ENCODE peak calls at places on chromosomes 2 and 18, in ten cellular contexts. One of them, this sample, is unnamed.

GRCh38 chr18:58091099-58091611 is 47.1 kb downstream of the NEDD4L start:
- DNase-seq in iPS-NIHi11: no peak
- DNase-seq in upper lobe of left lung: peak
- DNase-seq in osteocyte: no peak
- DNase-seq in adrenal gland: peak
- DNase-seq in ovary: no peak
- DNase-seq in HFFc6: no peak
- DNase-seq in NCI-H774: no peak
- DNase-seq in aorta: no peak
- DNase-seq in frontal cortex: no peak
- DNase-seq in this sample: no peak

GRCh38 chr2:117996525-117996924 is 17.3 kb downstream of the CCDC93 start:
- DNase-seq in iPS-NIHi11: no peak
- DNase-seq in upper lobe of left lung: no peak
- DNase-seq in osteocyte: no peak
- DNase-seq in adrenal gland: no peak
- DNase-seq in ovary: no peak
- DNase-seq in HFFc6: no peak
- DNase-seq in NCI-H774: no peak
- DNase-seq in aorta: no peak
- DNase-seq in frontal cortex: no peak
- DNase-seq in this sample: no peak

GRCh38 chr2:117536139-117536538 is 278.4 kb upstream of the DDX18 start:
- DNase-seq in iPS-NIHi11: peak
- DNase-seq in upper lobe of left lung: no peak
- DNase-seq in osteocyte: no peak
- DNase-seq in adrenal gland: peak
- DNase-seq in ovary: no peak
- DNase-seq in HFFc6: no peak
- DNase-seq in NCI-H774: no peak
- DNase-seq in aorta: no peak
- DNase-seq in frontal cortex: no peak
- DNase-seq in this sample: no peak

GRCh38 chr2:133755515-133756311 is 187.4 kb upstream of the NCKAP5 start:
- DNase-seq in iPS-NIHi11: no peak
- DNase-seq in upper lobe of left lung: no peak
- DNase-seq in osteocyte: no peak
- DNase-seq in adrenal gland: no peak
- DNase-seq in ovary: no peak
- DNase-seq in HFFc6: peak
- DNase-seq in NCI-H774: no peak
- DNase-seq in aorta: no peak
- DNase-seq in frontal cortex: no peak
- DNase-seq in this sample: no peak

GRCh38 chr18:57437782-57438668 is 2.9 kb downstream of the ONECUT2 start:
- DNase-seq in iPS-NIHi11: peak
- DNase-seq in upper lobe of left lung: no peak
- DNase-seq in osteocyte: no peak
- DNase-seq in adrenal gland: peak
- DNase-seq in ovary: no peak
- DNase-seq in HFFc6: peak
- DNase-seq in NCI-H774: peak
- DNase-seq in aorta: no peak
- DNase-seq in frontal cortex: no peak
- DNase-seq in this sample: no peak

GRCh38 chr2:9753276-9753600 is 90.0 kb upstream of the TAF1B start:
- DNase-seq in iPS-NIHi11: no peak
- DNase-seq in upper lobe of left lung: peak
- DNase-seq in osteocyte: no peak
- DNase-seq in adrenal gland: peak
- DNase-seq in ovary: no peak
- DNase-seq in HFFc6: peak
- DNase-seq in NCI-H774: no peak
- DNase-seq in aorta: peak
- DNase-seq in frontal cortex: peak
- DNase-seq in this sample: no peak

GRCh38 chr2:226183550-226183949 is 616.1 kb downstream of the IRS1 start:
- DNase-seq in iPS-NIHi11: no peak
- DNase-seq in upper lobe of left lung: no peak
- DNase-seq in osteocyte: no peak
- DNase-seq in adrenal gland: no peak
- DNase-seq in ovary: no peak
- DNase-seq in HFFc6: no peak
- DNase-seq in NCI-H774: no peak
- DNase-seq in aorta: no peak
- DNase-seq in frontal cortex: no peak
- DNase-seq in this sample: no peak

GRCh38 chr2:218834685-218835084 is 3.1 kb upstream of the PRKAG3 start:
- DNase-seq in iPS-NIHi11: peak
- DNase-seq in upper lobe of left lung: no peak
- DNase-seq in osteocyte: no peak
- DNase-seq in adrenal gland: no peak
- DNase-seq in ovary: no peak
- DNase-seq in HFFc6: no peak
- DNase-seq in NCI-H774: no peak
- DNase-seq in aorta: no peak
- DNase-seq in frontal cortex: no peak
- DNase-seq in this sample: no peak

GRCh38 chr18:51490860-51491259 is 293.4 kb upstream of the MEX3C start:
- DNase-seq in iPS-NIHi11: no peak
- DNase-seq in upper lobe of left lung: no peak
- DNase-seq in osteocyte: no peak
- DNase-seq in adrenal gland: no peak
- DNase-seq in ovary: no peak
- DNase-seq in HFFc6: no peak
- DNase-seq in NCI-H774: no peak
- DNase-seq in aorta: no peak
- DNase-seq in frontal cortex: no peak
- DNase-seq in this sample: no peak

GRCh38 chr18:58831610-58832009 is 33.1 kb upstream of the ZNF532 start:
- DNase-seq in iPS-NIHi11: no peak
- DNase-seq in upper lobe of left lung: no peak
- DNase-seq in osteocyte: no peak
- DNase-seq in adrenal gland: no peak
- DNase-seq in ovary: no peak
- DNase-seq in HFFc6: peak
- DNase-seq in NCI-H774: no peak
- DNase-seq in aorta: no peak
- DNase-seq in frontal cortex: no peak
- DNase-seq in this sample: no peak

GRCh38 chr2:224449212-224450147 is 47.6 kb upstream of the FAM124B start:
- DNase-seq in iPS-NIHi11: peak
- DNase-seq in upper lobe of left lung: no peak
- DNase-seq in osteocyte: no peak
- DNase-seq in adrenal gland: peak
- DNase-seq in ovary: no peak
- DNase-seq in HFFc6: no peak
- DNase-seq in NCI-H774: no peak
- DNase-seq in aorta: no peak
- DNase-seq in frontal cortex: no peak
- DNase-seq in this sample: no peak

GRCh38 chr2:20050104-20050711 is 1.2 kb downstream of the LAPTM4A start:
- DNase-seq in iPS-NIHi11: no peak
- DNase-seq in upper lobe of left lung: peak
- DNase-seq in osteocyte: no peak
- DNase-seq in adrenal gland: peak
- DNase-seq in ovary: no peak
- DNase-seq in HFFc6: peak
- DNase-seq in NCI-H774: no peak
- DNase-seq in aorta: no peak
- DNase-seq in frontal cortex: no peak
- DNase-seq in this sample: no peak

GRCh38 chr2:37707393-37707792 is 36.0 kb upstream of the CDC42EP3 start:
- DNase-seq in iPS-NIHi11: no peak
- DNase-seq in upper lobe of left lung: no peak
- DNase-seq in osteocyte: no peak
- DNase-seq in adrenal gland: no peak
- DNase-seq in ovary: no peak
- DNase-seq in HFFc6: no peak
- DNase-seq in NCI-H774: no peak
- DNase-seq in aorta: no peak
- DNase-seq in frontal cortex: no peak
- DNase-seq in this sample: no peak